ENCODE peak calls at places on chromosomes 2 and 18, in nine cellular contexts. Q, H, F, J, N, U, G, V and O are unnamed samples.
A peak's percentile ranks its signal among the peaks of the same experiment; 100 is the strongest.

GRCh38 chr18:74244554-74244953 is 47.2 kb downstream of the CYB5A start:
- DNase-seq in U (no peak), N (no peak), V (no peak), H (no peak), Q (no peak), J (no peak), G (no peak), F (no peak), O (no peak)

GRCh38 chr2:207616185-207616584 is 9.0 kb downstream of the METTL21A start:
- DNase-seq in G (peak; percentile 3), V (no peak), H (no peak), J (no peak), U (peak; percentile 80), N (no peak), Q (no peak), F (no peak), O (no peak)

GRCh38 chr2:223744580-223744979 is 92.8 kb downstream of the AP1S3 start:
- DNase-seq in H (no peak), F (no peak), N (no peak), V (no peak), G (no peak), Q (no peak), U (peak; percentile 43), J (no peak), O (no peak)

GRCh38 chr2:152084076-152084475 is 14.8 kb downstream of the CACNB4 start:
- DNase-seq in U (no peak), H (no peak), V (no peak), F (no peak), G (no peak), N (no peak), J (no peak), Q (no peak), O (no peak)

GRCh38 chr18:62759704-62760402 is 44.5 kb downstream of the PHLPP1 start:
- DNase-seq in H (no peak), F (no peak), Q (no peak), U (peak; percentile 76), G (no peak), N (no peak), V (no peak), J (no peak), O (no peak)

GRCh38 chr2:238418196-238418998 is 8.3 kb upstream of the ASB1 start:
- DNase-seq in N (no peak), F (no peak), U (peak; percentile 69), G (no peak), V (no peak), Q (no peak), J (no peak), H (peak; percentile 59), O (no peak)

GRCh38 chr2:54638103-54638502 is 85.4 kb upstream of the EML6 start:
- DNase-seq in N (no peak), Q (no peak), V (no peak), J (no peak), F (no peak), U (no peak), G (no peak), H (no peak), O (no peak)

GRCh38 chr18:63202814-63203213 is 116.8 kb downstream of the BCL2 start:
- DNase-seq in J (no peak), H (no peak), V (no peak), G (no peak), F (no peak), Q (no peak), U (no peak), N (no peak), O (no peak)

DNA sequence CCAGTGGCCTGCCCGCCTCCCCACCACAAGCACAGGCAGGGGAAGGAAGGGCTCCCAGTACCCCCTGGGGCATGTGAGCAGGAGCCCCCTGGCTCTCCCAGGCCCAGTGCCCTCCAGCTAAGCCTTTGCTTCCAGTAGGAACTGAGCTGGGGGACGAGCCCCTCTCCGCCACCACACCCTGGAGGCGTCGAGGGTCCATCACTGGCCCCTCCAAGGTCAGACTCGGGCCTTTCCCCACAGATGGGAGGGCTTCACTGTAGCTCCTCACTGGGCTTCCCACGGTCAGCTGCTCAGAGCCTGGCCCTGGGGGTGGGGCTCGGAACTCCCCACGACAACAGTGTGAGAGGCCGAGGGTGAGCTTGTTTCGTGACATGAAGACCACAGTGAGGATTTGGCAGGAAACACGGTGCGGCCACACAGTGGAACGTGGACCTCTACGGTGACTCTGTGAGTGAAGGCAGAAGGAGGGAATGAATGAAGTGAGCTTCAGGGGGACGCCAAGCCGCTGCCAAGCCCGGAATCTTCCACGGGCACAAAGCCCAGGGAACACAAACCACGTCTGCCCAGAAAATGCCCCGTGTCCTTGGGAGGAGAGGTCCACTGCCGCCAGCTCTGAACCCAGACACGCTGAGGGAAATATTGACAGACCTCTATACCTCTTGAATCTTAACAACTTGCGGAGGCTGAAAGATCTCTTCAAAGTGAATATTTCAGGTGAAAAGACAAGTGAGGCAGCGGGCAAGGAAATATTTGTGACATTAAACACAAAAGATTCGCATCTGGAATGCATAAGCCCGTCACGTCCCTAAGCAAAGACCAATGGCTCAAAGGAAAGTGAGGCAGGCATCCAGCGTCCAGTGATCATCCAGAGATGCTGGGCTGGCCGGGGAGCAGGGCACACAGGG is 144.8 kb upstream of the GPC1 start:
- DNase-seq in J (no peak), G (no peak), U (no peak), N (no peak), F (no peak), H (no peak), V (no peak), Q (no peak), O (no peak)
- TF ChIP-seq POLR2A in J (no peak), G (no peak), U (no peak), N (no peak), F (no peak), H (no peak), V (no peak), Q (no peak), O (no peak)

GRCh38 chr2:159196393-159196925 is 90.0 kb downstream of the WDSUB1 start:
- DNase-seq in J (no peak), G (no peak), V (no peak), U (no peak), N (no peak), Q (no peak), F (no peak), H (no peak), O (no peak)

GRCh38 chr2:159192519-159192918 is 94.0 kb downstream of the WDSUB1 start:
- DNase-seq in J (no peak), N (no peak), U (no peak), G (no peak), V (no peak), F (no peak), H (no peak), Q (no peak), O (no peak)

GRCh38 chr2:159199236-159199635 is 87.3 kb downstream of the WDSUB1 start:
- DNase-seq in J (no peak), F (no peak), N (no peak), V (no peak), U (no peak), H (no peak), G (no peak), Q (no peak), O (no peak)

GRCh38 chr2:159194241-159194640 is 92.3 kb downstream of the WDSUB1 start:
- DNase-seq in V (no peak), G (no peak), U (no peak), N (no peak), Q (no peak), H (no peak), F (no peak), J (no peak), O (no peak)

DNA sequence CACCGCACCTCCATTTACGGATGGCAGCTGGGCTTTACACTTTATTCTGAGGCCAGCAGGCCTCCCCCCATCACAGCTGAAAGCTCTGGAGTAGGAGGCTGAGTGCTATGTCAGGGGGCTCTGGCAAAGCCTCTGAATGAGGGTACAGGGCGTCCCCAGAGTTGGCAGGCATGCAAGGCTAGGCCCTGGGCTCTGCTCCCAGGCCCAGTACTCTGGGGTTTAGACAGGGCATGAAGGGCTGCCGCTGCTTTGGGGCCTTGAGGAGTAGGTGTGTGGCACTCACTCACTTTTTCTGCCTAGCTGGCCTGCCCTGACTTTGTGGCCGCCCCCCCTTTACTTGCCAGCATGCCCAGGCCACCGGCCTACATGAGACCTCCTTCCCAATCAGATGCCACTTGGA is 90.8 kb downstream of the WDSUB1 start:
- DNase-seq in F (no peak), U (no peak), Q (no peak), N (no peak), V (no peak), J (no peak), G (no peak), H (no peak), O (no peak)
- H3K4me3 ChIP-seq in F (no peak overlapping the region), U (no peak overlapping the region), Q (no peak overlapping the region), N (no peak overlapping the region), V (no peak overlapping the region), J (no peak overlapping the region), G (no peak overlapping the region), H (no peak overlapping the region), O (no peak overlapping the region)

DNA sequence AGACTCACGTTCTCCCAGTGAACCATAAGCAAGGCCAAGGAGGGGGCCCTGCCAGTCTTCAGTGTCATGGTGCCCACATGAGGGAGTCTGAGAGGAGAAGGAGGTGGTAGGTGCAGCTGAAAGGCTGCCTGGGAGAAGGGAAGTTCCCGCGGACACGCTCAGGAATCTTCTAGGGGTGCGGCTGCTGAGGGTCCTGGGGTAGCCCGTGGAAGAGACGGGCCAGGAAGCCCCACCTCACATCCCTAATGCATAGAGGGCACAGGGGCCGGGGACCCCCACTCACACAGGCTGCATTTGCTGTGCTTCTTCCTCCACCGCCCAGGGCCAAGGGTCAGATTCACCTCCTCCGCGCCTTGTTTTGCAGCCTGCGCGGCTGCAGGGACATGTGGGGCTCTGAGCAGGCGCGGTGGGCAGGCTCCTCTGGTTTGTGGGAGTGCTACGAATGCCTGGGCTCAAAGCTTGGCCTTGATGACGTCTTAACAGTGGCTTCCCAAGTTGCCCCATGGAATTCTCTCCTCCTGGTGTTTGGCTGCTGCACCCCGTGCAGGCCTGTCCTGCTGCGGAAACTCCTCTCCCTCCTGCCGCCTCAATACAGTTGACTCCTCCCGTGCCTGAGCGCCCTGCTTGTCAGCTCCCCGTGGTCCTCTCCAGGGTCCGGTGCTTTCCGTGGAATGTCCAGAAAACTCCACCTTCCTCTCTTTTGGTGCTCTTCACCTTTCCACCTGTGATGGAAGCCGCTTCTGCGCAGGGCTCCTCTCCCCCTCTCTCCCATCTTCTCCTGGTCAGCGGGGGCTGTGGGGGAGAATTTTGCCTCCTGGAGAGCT is 95.7 kb downstream of the VAPA start:
- DNase-seq in G (no peak), V (no peak), F (no peak), U (no peak), H (no peak), N (no peak), Q (no peak), J (no peak), O (no peak)
- H3K4me1 ChIP-seq in G (no peaks in the 10 kb centered on the region), V (no peaks in the 10 kb centered on the region), F (peaks cover 22% of the 10 kb centered on the region), U (peaks cover 6% of the 10 kb centered on the region), H (peaks cover 38% of the 10 kb centered on the region), N (no peaks in the 10 kb centered on the region), Q (no peaks in the 10 kb centered on the region), J (no peaks in the 10 kb centered on the region), O (peaks cover 10% of the 10 kb centered on the region)

DNA sequence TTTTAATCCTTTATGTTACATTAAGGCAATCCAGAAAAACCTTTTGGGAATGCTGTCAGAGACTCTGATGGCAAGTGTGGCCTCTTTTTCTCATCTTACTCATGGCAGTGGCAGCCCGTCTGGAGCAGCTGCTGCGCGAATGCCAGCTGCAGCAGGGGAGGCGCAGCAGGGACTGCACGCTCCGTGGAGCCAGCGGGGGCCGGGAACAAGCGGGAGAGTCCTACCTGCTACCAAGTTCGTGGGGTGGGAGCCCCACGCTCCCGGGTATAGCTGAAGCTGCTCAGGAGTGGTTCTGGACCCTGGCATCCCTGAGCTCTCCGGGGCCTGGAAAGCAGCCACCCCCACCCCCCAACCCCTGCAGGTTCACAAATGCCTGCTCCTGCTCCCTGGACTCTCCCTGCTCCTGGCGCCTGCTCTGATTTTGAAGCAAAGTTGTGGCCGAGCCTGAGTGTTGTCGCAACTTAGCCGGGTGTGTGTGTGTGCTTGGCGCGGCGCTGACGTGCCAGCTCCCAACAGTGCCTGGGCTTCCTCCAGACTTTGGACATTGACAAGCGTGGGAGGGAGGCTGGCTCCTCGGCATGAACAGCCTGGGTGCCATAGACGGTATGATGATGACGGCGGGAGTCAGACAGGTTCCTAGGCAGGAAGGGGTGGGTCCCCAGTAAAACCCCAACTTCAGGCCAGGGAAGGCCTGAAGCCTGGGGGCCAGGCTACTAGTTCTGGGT is 21.7 kb downstream of the TMX3 start:
- DNase-seq in J (no peak), Q (no peak), F (no peak), U (no peak), N (no peak), V (no peak), G (no peak), H (no peak), O (no peak)
- TF ChIP-seq POLR2A in J (no peak), Q (no peak), F (no peak), U (no peak), N (no peak), V (no peak), G (no peak), H (no peak), O (no peak)